ENCODE peak calls at places on chromosomes 11 and 22, in five cellular contexts. One of them, this sample, is unnamed.

GRCh38 chr11:114215871-114216803 is 80.1 kb upstream of the NNMT start:
- DNase-seq in T-cell: no peak
- DNase-seq in activated CD4-positive, alpha-beta T cell treated with anti-CD3 and anti-CD28 coated beads, Interleukin-2, amount 50 U/mL, for 4 hours: no peak
- DNase-seq in amniotic stem cell: no peak
- DNase-seq in activated CD8-positive, alpha-beta memory T cell treated with anti-CD3 and anti-CD28 coated beads, Interleukin-2, amount 50 U/mL, for 4 hours: no peak
- DNase-seq in this sample: no peak

GRCh38 chr11:37110383-37110782 is 512.3 kb upstream of the RAG2 start:
- DNase-seq in T-cell: no peak
- DNase-seq in activated CD4-positive, alpha-beta T cell treated with anti-CD3 and anti-CD28 coated beads, Interleukin-2, amount 50 U/mL, for 4 hours: no peak
- DNase-seq in amniotic stem cell: no peak
- DNase-seq in activated CD8-positive, alpha-beta memory T cell treated with anti-CD3 and anti-CD28 coated beads, Interleukin-2, amount 50 U/mL, for 4 hours: no peak
- DNase-seq in this sample: no peak

GRCh38 chr22:47073101-47073500 is 310.7 kb downstream of the TBC1D22A start:
- DNase-seq in T-cell: no peak
- DNase-seq in activated CD4-positive, alpha-beta T cell treated with anti-CD3 and anti-CD28 coated beads, Interleukin-2, amount 50 U/mL, for 4 hours: no peak
- DNase-seq in amniotic stem cell: no peak
- DNase-seq in activated CD8-positive, alpha-beta memory T cell treated with anti-CD3 and anti-CD28 coated beads, Interleukin-2, amount 50 U/mL, for 4 hours: no peak
- DNase-seq in this sample: no peak

GRCh38 chr11:9820260-9820659 is 156.4 kb downstream of the SWAP70 start:
- DNase-seq in T-cell: no peak
- DNase-seq in activated CD4-positive, alpha-beta T cell treated with anti-CD3 and anti-CD28 coated beads, Interleukin-2, amount 50 U/mL, for 4 hours: no peak
- DNase-seq in amniotic stem cell: no peak
- DNase-seq in activated CD8-positive, alpha-beta memory T cell treated with anti-CD3 and anti-CD28 coated beads, Interleukin-2, amount 50 U/mL, for 4 hours: no peak
- DNase-seq in this sample: no peak

GRCh38 chr11:24793479-24793878 is 296.6 kb downstream of the LUZP2 start:
- DNase-seq in T-cell: no peak
- DNase-seq in activated CD4-positive, alpha-beta T cell treated with anti-CD3 and anti-CD28 coated beads, Interleukin-2, amount 50 U/mL, for 4 hours: no peak
- DNase-seq in amniotic stem cell: no peak
- DNase-seq in activated CD8-positive, alpha-beta memory T cell treated with anti-CD3 and anti-CD28 coated beads, Interleukin-2, amount 50 U/mL, for 4 hours: no peak
- DNase-seq in this sample: no peak

GRCh38 chr11:19242184-19242932 is 1.6 kb upstream of the E2F8 start:
- DNase-seq in T-cell: no peak
- DNase-seq in activated CD4-positive, alpha-beta T cell treated with anti-CD3 and anti-CD28 coated beads, Interleukin-2, amount 50 U/mL, for 4 hours: no peak
- DNase-seq in amniotic stem cell: no peak
- DNase-seq in activated CD8-positive, alpha-beta memory T cell treated with anti-CD3 and anti-CD28 coated beads, Interleukin-2, amount 50 U/mL, for 4 hours: no peak
- DNase-seq in this sample: no peak

GRCh38 chr11:118834428-118835028 is 43.6 kb upstream of the DDX6 start:
- DNase-seq in T-cell: no peak
- DNase-seq in activated CD4-positive, alpha-beta T cell treated with anti-CD3 and anti-CD28 coated beads, Interleukin-2, amount 50 U/mL, for 4 hours: no peak
- DNase-seq in amniotic stem cell: no peak
- DNase-seq in activated CD8-positive, alpha-beta memory T cell treated with anti-CD3 and anti-CD28 coated beads, Interleukin-2, amount 50 U/mL, for 4 hours: no peak
- DNase-seq in this sample: no peak

GRCh38 chr11:112548641-112549040 is 288.0 kb upstream of the PLET1 start:
- DNase-seq in T-cell: no peak
- DNase-seq in activated CD4-positive, alpha-beta T cell treated with anti-CD3 and anti-CD28 coated beads, Interleukin-2, amount 50 U/mL, for 4 hours: no peak
- DNase-seq in amniotic stem cell: no peak
- DNase-seq in activated CD8-positive, alpha-beta memory T cell treated with anti-CD3 and anti-CD28 coated beads, Interleukin-2, amount 50 U/mL, for 4 hours: no peak
- DNase-seq in this sample: no peak

GRCh38 chr22:46916886-46917625 is 154.6 kb downstream of the TBC1D22A start:
- DNase-seq in T-cell: no peak
- DNase-seq in activated CD4-positive, alpha-beta T cell treated with anti-CD3 and anti-CD28 coated beads, Interleukin-2, amount 50 U/mL, for 4 hours: no peak
- DNase-seq in amniotic stem cell: no peak
- DNase-seq in activated CD8-positive, alpha-beta memory T cell treated with anti-CD3 and anti-CD28 coated beads, Interleukin-2, amount 50 U/mL, for 4 hours: no peak
- DNase-seq in this sample: no peak